ENCODE peak calls at places on chromosomes 2 and 18, in ten cellular contexts. G is GM23338, Y is SK-N-SH, C is upper lobe of right lung, W is A673, H is mammary epithelial cell, O is adrenal gland, A is PC-3, X is esophagus squamous epithelium, J is small intestine. S is an unnamed sample. For H3K27me3 and H3K36me3, the result is how much of the 10 kb centered on the place peaks cover.

GRCh38 chr2:123606631-123607030 is 418.5 kb upstream of the CNTNAP5 start:
- DNase-seq in G (no peak), Y (no peak), C (no peak), W (no peak), H (no peak), O (no peak), A (no peak), X (no peak), J (no peak), S (no peak)

GRCh38 chr2:36356990-36357505 is 1.5 kb downstream of the CRIM1 start:
- DNase-seq in G (no peak), Y (peak), C (no peak), W (peak), H (peak), O (peak), A (peak), X (no peak), J (peak), S (peak)

GRCh38 chr18:45667056-45667455 is 51.8 kb downstream of the SLC14A2 start:
- DNase-seq in G (no peak), Y (no peak), C (no peak), W (no peak), H (no peak), O (no peak), A (no peak), X (no peak), J (no peak), S (no peak)

GRCh38 chr2:31020713-31021112 is 117.5 kb downstream of the GALNT14 start:
- DNase-seq in G (no peak), Y (peak), C (no peak), W (peak), H (no peak), O (no peak), A (no peak), X (no peak), J (no peak), S (no peak)

GRCh38 chr2:36322108-36322507 is 33.5 kb upstream of the CRIM1 start:
- DNase-seq in G (peak), Y (no peak), C (no peak), W (peak), H (peak), O (no peak), A (peak), X (no peak), J (peak), S (peak)

GRCh38 chr2:133266075-133266925 is 302.0 kb downstream of the NCKAP5 start:
- DNase-seq in G (peak), Y (peak), C (no peak), W (peak), H (peak), O (no peak), A (peak), X (no peak), J (no peak), S (peak)

GRCh38 chr2:238459081-238459629 is 32.4 kb downstream of the ASB1 start:
- DNase-seq in G (no peak), Y (no peak), C (no peak), W (no peak), H (no peak), O (no peak), A (no peak), X (no peak), J (no peak), S (no peak)

GRCh38 chr2:62452701-62453449 is 53.1 kb downstream of the TMEM17 start:
- DNase-seq in G (no peak), Y (no peak), C (no peak), W (no peak), H (peak), O (no peak), A (no peak), X (no peak), J (no peak), S (no peak)

GRCh38 chr2:226733189-226733858 is 66.3 kb downstream of the IRS1 start:
- DNase-seq in G (no peak), Y (no peak), C (no peak), W (no peak), H (no peak), O (peak), A (no peak), X (no peak), J (peak), S (no peak)

GRCh38 chr2:134718095-134718955 is 475 bp downstream of the TMEM163 start:
- DNase-seq in G (peak), Y (peak), C (peak), W (no peak), H (no peak), O (no peak), A (no peak), X (no peak), J (no peak), S (peak)

GRCh38 chr2:145200307-145200706 is 680.4 kb upstream of the ZEB2 start:
- DNase-seq in G (no peak), Y (no peak), C (no peak), W (no peak), H (no peak), O (no peak), A (no peak), X (no peak), J (no peak), S (no peak)

GRCh38 chr2:178105566-178105965 is 6.7 kb upstream of the RBM45 start:
- DNase-seq in G (no peak), Y (no peak), C (no peak), W (no peak), H (peak), O (no peak), A (peak), X (no peak), J (no peak), S (no peak)

GRCh38 chr18:9971313-9971920 is 57.6 kb downstream of the VAPA start:
- DNase-seq in G (peak), Y (peak), C (no peak), W (peak), H (peak), O (peak), A (peak), X (no peak), J (peak), S (peak)

GRCh38 chr2:235709969-235710879 is 216.4 kb downstream of the AGAP1 start:
- DNase-seq in G (no peak), Y (no peak), C (no peak), W (peak), H (no peak), O (no peak), A (peak), X (no peak), J (no peak), S (no peak)

GRCh38 chr2:214465386-214466146 is 54.7 kb downstream of the VWC2L start:
- DNase-seq in G (peak), Y (no peak), C (no peak), W (no peak), H (peak), O (no peak), A (peak), X (no peak), J (no peak), S (no peak)

GRCh38 chr2:181258761-181259160 is 198.4 kb upstream of the ITGA4 start:
- DNase-seq in G (no peak), Y (no peak), C (no peak), W (no peak), H (peak), O (no peak), A (peak), X (no peak), J (no peak), S (no peak)

GRCh38 chr18:33821503-33821902 is 243.5 kb downstream of the ASXL3 start:
- DNase-seq in G (no peak), Y (no peak), C (no peak), W (no peak), H (peak), O (no peak), A (peak), X (no peak), J (peak), S (no peak)

GRCh38 chr2:219302412-219302968 is 6.7 kb downstream of the PTPRN start:
- DNase-seq in G (no peak), Y (no peak), C (peak), W (no peak), H (no peak), O (no peak), A (no peak), X (no peak), J (no peak), S (no peak)
- H3K27me3 ChIP-seq in G (under half), Y (under half), C (under half), W (half or more), H (under half), O (under half), A (under half), X (under half), J (under half), S (under half)

GRCh38 chr2:217943379-217944321 is 59.1 kb downstream of the TNS1 start:
- DNase-seq in G (peak), Y (peak), C (peak), W (peak), H (no peak), O (peak), A (no peak), X (no peak), J (peak), S (peak)
- H3K4me3 ChIP-seq in G (peak), Y (peak), C (peak), W (no peak), H (no peak), O (peak), A (no peak), X (peak), J (peak), S (no peak)

GRCh38 chr2:45232824-45233223 is 223.6 kb upstream of the SIX2 start:
- DNase-seq in G (no peak), Y (no peak), C (no peak), W (no peak), H (no peak), O (no peak), A (no peak), X (no peak), J (no peak), S (no peak)
- H3K36me3 ChIP-seq in G (under half), Y (under half), C (under half), W (under half), H (under half), O (under half), A (under half), X (under half), J (under half), S (under half)

GRCh38 chr2:84498150-84498799 is 18.0 kb upstream of the DNAH6 start:
- DNase-seq in G (no peak), Y (no peak), C (no peak), W (no peak), H (no peak), O (no peak), A (no peak), X (no peak), J (no peak), S (no peak)
- H3K27me3 ChIP-seq in G (under half), Y (under half), C (under half), W (under half), H (under half), O (under half), A (under half), X (under half), J (under half), S (under half)

GRCh38 chr2:241638940-241639339 is 1.4 kb downstream of the ATG4B start:
- DNase-seq in G (no peak), Y (no peak), C (no peak), W (no peak), H (no peak), O (no peak), A (no peak), X (no peak), J (no peak), S (no peak)
- H3K4me3 ChIP-seq in G (peak), Y (peak), C (peak), W (peak), H (peak), O (peak), A (peak), X (no peak), J (no peak), S (no peak)

S was measured in H7.